ENCODE peak calls at places on chromosome 19, in six cellular contexts. One of them, this sample, is unnamed.

GRCh38 chr19:52670046-52670445 is 31.9 kb upstream of the ZNF83 start:
- DNase-seq in NCI-H2081: no peak
- DNase-seq in COR-L47: no peak
- DNase-seq in heart right ventricle: no peak
- DNase-seq in smooth muscle cell of the brain vasculature: no peak
- DNase-seq in tibial artery: no peak
- DNase-seq in this sample: no peak

GRCh38 chr19:19372656-19373416 is 32.6 kb upstream of the GATAD2A start:
- DNase-seq in tibial artery: peak; percentile 68
- DNase-seq in smooth muscle cell of the brain vasculature: no peak
- DNase-seq in heart right ventricle: peak; percentile 64
- DNase-seq in NCI-H2081: no peak
- DNase-seq in COR-L47: no peak
- DNase-seq in this sample: no peak

GRCh38 chr19:9323557-9323918 is 441 bp upstream of the ZNF559 start:
- DNase-seq in COR-L47: peak; percentile 81
- DNase-seq in heart right ventricle: peak; percentile 41
- DNase-seq in NCI-H2081: peak; percentile 72
- DNase-seq in smooth muscle cell of the brain vasculature: no peak
- DNase-seq in tibial artery: peak; percentile 63
- DNase-seq in this sample: peak; percentile 85

GRCh38 chr19:5152767-5153532 is 184.0 kb downstream of the KDM4B start:
- DNase-seq in tibial artery: no peak
- DNase-seq in smooth muscle cell of the brain vasculature: no peak
- DNase-seq in COR-L47: no peak
- DNase-seq in NCI-H2081: no peak
- DNase-seq in heart right ventricle: no peak
- DNase-seq in this sample: no peak

GRCh38 chr19:32416749-32417469 is 11.3 kb downstream of the DPY19L3 start:
- DNase-seq in smooth muscle cell of the brain vasculature: no peak
- DNase-seq in tibial artery: no peak
- DNase-seq in COR-L47: no peak
- DNase-seq in heart right ventricle: no peak
- DNase-seq in NCI-H2081: no peak
- DNase-seq in this sample: no peak

GRCh38 chr19:5186293-5187050 is 154.1 kb downstream of the PTPRS start:
- DNase-seq in NCI-H2081: no peak
- DNase-seq in heart right ventricle: no peak
- DNase-seq in tibial artery: no peak
- DNase-seq in COR-L47: no peak
- DNase-seq in smooth muscle cell of the brain vasculature: no peak
- DNase-seq in this sample: no peak

GRCh38 chr19:12111176-12111575 is 29.0 kb downstream of the ZNF20 start:
- DNase-seq in smooth muscle cell of the brain vasculature: no peak
- DNase-seq in heart right ventricle: no peak
- DNase-seq in tibial artery: no peak
- DNase-seq in COR-L47: no peak
- DNase-seq in NCI-H2081: no peak
- DNase-seq in this sample: no peak

GRCh38 chr19:35346193-35347052 is 1.3 kb upstream of the FFAR1 start:
- DNase-seq in smooth muscle cell of the brain vasculature: no peak
- DNase-seq in tibial artery: no peak
- DNase-seq in COR-L47: no peak
- DNase-seq in heart right ventricle: no peak
- DNase-seq in NCI-H2081: no peak
- DNase-seq in this sample: no peak

GRCh38 chr19:48152552-48152951 is 17.6 kb downstream of the LIG1 start:
- DNase-seq in tibial artery: peak; percentile 62
- DNase-seq in smooth muscle cell of the brain vasculature: no peak
- DNase-seq in heart right ventricle: peak; percentile 48
- DNase-seq in COR-L47: peak; percentile 13
- DNase-seq in NCI-H2081: peak; percentile 43
- DNase-seq in this sample: peak; percentile 7

GRCh38 chr19:55679343-55680257 is 4.6 kb downstream of the EPN1 start:
- DNase-seq in COR-L47: no peak
- DNase-seq in smooth muscle cell of the brain vasculature: no peak
- DNase-seq in NCI-H2081: no peak
- DNase-seq in heart right ventricle: no peak
- DNase-seq in tibial artery: no peak
- DNase-seq in this sample: no peak

GRCh38 chr19:30148039-30148438 is 206.0 kb downstream of the URI1 start:
- DNase-seq in NCI-H2081: no peak
- DNase-seq in heart right ventricle: no peak
- DNase-seq in tibial artery: no peak
- DNase-seq in COR-L47: peak; percentile 36
- DNase-seq in smooth muscle cell of the brain vasculature: no peak
- DNase-seq in this sample: no peak

GRCh38 chr19:37466277-37466797 is 907 bp downstream of the ZNF569 start:
- DNase-seq in smooth muscle cell of the brain vasculature: no peak
- DNase-seq in COR-L47: no peak
- DNase-seq in heart right ventricle: no peak
- DNase-seq in NCI-H2081: no peak
- DNase-seq in tibial artery: no peak
- DNase-seq in this sample: no peak

GRCh38 chr19:48859711-48860572 is 8.5 kb downstream of the PLEKHA4 start:
- DNase-seq in heart right ventricle: no peak
- DNase-seq in smooth muscle cell of the brain vasculature: no peak
- DNase-seq in tibial artery: no peak
- DNase-seq in COR-L47: no peak
- DNase-seq in NCI-H2081: no peak
- DNase-seq in this sample: no peak

GRCh38 chr19:42255766-42256750 is 1.1 kb upstream of the ERF start:
- DNase-seq in smooth muscle cell of the brain vasculature: no peak
- DNase-seq in COR-L47: peak; percentile 27
- DNase-seq in NCI-H2081: no peak
- DNase-seq in heart right ventricle: peak; percentile 65
- DNase-seq in tibial artery: peak; percentile 58
- DNase-seq in this sample: no peak

GRCh38 chr19:13155472-13156284 is 5.5 kb downstream of the IER2 start:
- DNase-seq in heart right ventricle: peak; percentile 86
- DNase-seq in NCI-H2081: peak; percentile 29
- DNase-seq in tibial artery: peak; percentile 74
- DNase-seq in COR-L47: peak; percentile 77
- DNase-seq in smooth muscle cell of the brain vasculature: no peak
- DNase-seq in this sample: no peak

GRCh38 chr19:22882797-22883196 is 50.7 kb downstream of the ZNF723 start:
- DNase-seq in COR-L47: peak; percentile 12
- DNase-seq in smooth muscle cell of the brain vasculature: no peak
- DNase-seq in tibial artery: no peak
- DNase-seq in NCI-H2081: no peak
- DNase-seq in heart right ventricle: no peak
- DNase-seq in this sample: no peak

GRCh38 chr19:45920458-45920857 is 5.9 kb upstream of the NANOS2 start:
- DNase-seq in heart right ventricle: no peak
- DNase-seq in tibial artery: no peak
- DNase-seq in COR-L47: no peak
- DNase-seq in smooth muscle cell of the brain vasculature: no peak
- DNase-seq in NCI-H2081: no peak
- DNase-seq in this sample: no peak

GRCh38 chr19:35044317-35045117 is 3.0 kb downstream of the HPN start:
- DNase-seq in smooth muscle cell of the brain vasculature: no peak
- DNase-seq in COR-L47: peak; percentile 12
- DNase-seq in tibial artery: no peak
- DNase-seq in heart right ventricle: peak; percentile 67
- DNase-seq in NCI-H2081: peak; percentile 7
- DNase-seq in this sample: peak; percentile 57